ENCODE peak calls at places on chromosomes 5 and 9, in five cellular contexts. E is NB4, O is right lobe of liver, W is BJ, H is GM12864. C is an unnamed sample.

GRCh38 chr5:90297045-90297764 is 112.4 kb downstream of the CETN3 start:
- DNase-seq in E (no peak), O (no peak), W (no peak), H (no peak), C (no peak)

GRCh38 chr9:109417585-109418544 is 80.2 kb downstream of the PTPN3 start:
- DNase-seq in E (peak), O (no peak), W (no peak), H (no peak), C (no peak)

GRCh38 chr5:14714706-14715105 is 50.2 kb downstream of the OTULIN start:
- DNase-seq in E (no peak), O (no peak), W (no peak), H (no peak), C (no peak)

GRCh38 chr5:56358703-56359428 is 125.7 kb upstream of the ANKRD55 start:
- DNase-seq in E (no peak), O (peak), W (no peak), H (no peak), C (no peak)

GRCh38 chr5:96952946-96953730 is 17.3 kb downstream of the LNPEP start:
- DNase-seq in E (no peak), O (no peak), W (no peak), H (no peak), C (no peak)

GRCh38 chr9:121736147-121736721 is 84.8 kb downstream of the DAB2IP start:
- DNase-seq in E (no peak), O (peak), W (no peak), H (no peak), C (no peak)

GRCh38 chr5:65483474-65484346 is 2.0 kb upstream of the ADAMTS6 start:
- DNase-seq in E (peak), O (no peak), W (no peak), H (no peak), C (no peak)

GRCh38 chr9:90775657-90776056 is 26.0 kb upstream of the SYK start:
- DNase-seq in E (no peak), O (no peak), W (no peak), H (no peak), C (no peak)

GRCh38 chr5:78065663-78066062 is 228.8 kb downstream of the AP3B1 start:
- DNase-seq in E (no peak), O (no peak), W (no peak), H (no peak), C (no peak)
- TF ChIP-seq CTCF in E (no peak), O (no peak), W (peak), H (peak), C (no peak)

GRCh38 chr9:68706579-68707201 is 1.6 kb downstream of the PIP5K1B start:
- DNase-seq in E (no peak), O (no peak), W (no peak), H (peak), C (no peak)

GRCh38 chr9:68703672-68704071 is 1.4 kb upstream of the PIP5K1B start:
- DNase-seq in E (no peak), O (no peak), W (no peak), H (no peak), C (no peak)

GRCh38 chr9:68705636-68706578 is 867 bp downstream of the PIP5K1B start:
- DNase-seq in E (peak), O (no peak), W (no peak), H (no peak), C (no peak)

GRCh38 chr9:68704498-68704803 is 589 bp upstream of the PIP5K1B start:
- DNase-seq in E (no peak), O (no peak), W (no peak), H (no peak), C (no peak)

GRCh38 chr9:68704804-68705635 is at the start of gene PIP5K1B:
- DNase-seq in E (peak), O (peak), W (peak), H (peak), C (peak)
- TF ChIP-seq CTCF in E (no peak), O (no peak), W (no peak), H (no peak), C (peak)

GRCh38 chr5:55232194-55232984 is 1.0 kb downstream of the CCNO start:
- DNase-seq in E (no peak), O (no peak), W (no peak), H (no peak), C (no peak)

GRCh38 chr5:55232985-55233928 is at the start of gene CCNO:
- DNase-seq in E (peak), O (peak), W (no peak), H (no peak), C (no peak)

GRCh38 chr5:55230086-55230629 is 3.0 kb upstream of the MCIDAS start:
- DNase-seq in E (no peak), O (no peak), W (no peak), H (no peak), C (no peak)

GRCh38 chr5:55231029-55231475 is 2.4 kb downstream of the CCNO start:
- DNase-seq in E (no peak), O (no peak), W (no peak), H (no peak), C (no peak)

DNA sequence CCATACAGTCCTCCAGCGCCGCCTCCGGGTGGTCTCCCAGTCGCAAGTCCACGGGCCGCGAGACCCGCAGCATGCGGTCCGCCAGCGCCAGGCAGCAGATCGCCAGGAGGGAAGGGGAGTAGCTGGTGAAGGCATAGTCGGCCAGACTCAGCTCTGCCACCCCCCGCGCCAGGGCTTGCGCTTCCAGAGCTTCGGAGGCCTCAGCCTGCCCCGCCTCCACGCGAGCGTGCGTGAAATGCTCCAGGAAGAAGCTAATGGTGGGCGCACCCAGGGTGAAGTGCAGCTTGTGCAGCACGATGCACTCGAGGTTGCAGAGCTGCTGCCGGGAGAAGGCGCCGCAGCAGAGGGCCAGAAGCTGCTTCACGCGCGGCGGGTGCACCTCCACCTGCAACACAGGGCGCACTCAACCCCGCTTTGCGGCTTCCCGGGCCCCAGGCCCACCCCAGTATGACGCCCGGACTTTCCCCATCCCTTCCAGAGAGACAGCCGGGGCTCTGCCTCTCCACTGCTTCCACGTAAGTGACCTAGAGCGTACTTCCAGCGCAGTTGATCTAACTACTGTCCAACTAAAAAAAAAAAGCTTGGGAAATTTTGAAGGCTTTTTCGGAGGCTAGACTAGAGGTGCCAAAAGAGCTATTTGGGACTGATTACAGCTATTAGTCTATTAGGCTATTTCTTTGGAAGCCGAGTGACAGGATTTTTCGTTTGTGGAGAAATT is 1.8 kb downstream of the CCNO start:
- DNase-seq in E (peak), O (no peak), W (no peak), H (no peak), C (no peak)
- TF ChIP-seq CTCF in E (no peak), O (no peak), W (no peak), H (no peak), C (peak)

DNA sequence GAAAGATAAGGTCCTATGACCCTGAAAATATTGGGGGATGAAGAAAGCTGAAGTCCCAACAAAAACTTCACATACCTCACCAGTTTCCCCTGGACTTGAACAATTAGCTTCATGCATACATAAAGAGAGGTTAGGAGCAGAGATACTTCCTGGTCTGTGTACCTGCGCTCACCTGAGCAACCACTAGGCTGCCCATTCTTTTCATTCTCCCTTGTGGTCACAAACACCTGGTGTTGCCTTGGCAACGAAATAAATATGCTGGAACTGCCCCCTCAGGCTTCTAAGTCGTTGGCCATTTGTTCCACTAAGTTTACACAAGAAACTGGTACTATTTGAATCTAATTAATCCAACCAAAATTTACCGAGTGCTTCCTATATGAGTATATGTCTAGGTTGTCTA is 18.1 kb downstream of the OTP start:
- DNase-seq in E (no peak), O (no peak), W (no peak), H (no peak), C (no peak)
- TF ChIP-seq CTCF in E (no peak), O (no peak), W (no peak), H (peak), C (no peak)

GRCh38 chr9:126235350-126235740 is 91.3 kb upstream of the MVB12B start:
- DNase-seq in E (no peak), O (no peak), W (no peak), H (no peak), C (no peak)
- TF ChIP-seq CTCF in E (no peak), O (no peak), W (no peak), H (no peak), C (no peak)

DNA sequence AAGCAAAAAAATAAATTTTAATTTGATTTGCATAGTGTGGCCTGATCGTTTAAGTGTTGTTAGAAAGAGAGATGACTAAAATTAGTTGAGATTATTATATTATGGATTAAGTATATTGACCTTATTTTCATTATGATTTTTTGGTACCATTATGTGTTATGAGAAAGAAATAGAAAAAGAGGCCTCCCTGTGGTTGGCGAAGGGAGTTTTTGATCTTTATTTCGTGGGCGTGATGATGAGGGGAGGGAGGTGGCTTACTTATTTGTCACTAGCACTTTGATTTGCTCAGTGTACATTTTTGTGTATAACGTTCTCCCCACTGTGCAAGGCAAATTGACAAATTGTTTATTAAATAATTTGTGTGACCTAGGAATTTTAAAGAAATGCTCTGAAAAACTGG is 2.8 kb downstream of the DAPK1 start:
- DNase-seq in E (no peak), O (no peak), W (no peak), H (no peak), C (no peak)
- TF ChIP-seq CTCF in E (no peak), O (peak), W (no peak), H (no peak), C (peak)

GRCh38 chr9:76135902-76136301 is 245.4 kb downstream of the PCSK5 start:
- DNase-seq in E (no peak), O (no peak), W (no peak), H (no peak), C (no peak)

GRCh38 chr9:76138360-76138759 is 247.9 kb downstream of the PCSK5 start:
- DNase-seq in E (no peak), O (no peak), W (no peak), H (no peak), C (no peak)

GRCh38 chr9:76136986-76137385 is 246.5 kb downstream of the PCSK5 start:
- DNase-seq in E (peak), O (no peak), W (peak), H (no peak), C (no peak)

GRCh38 chr9:76143834-76144233 is 250.4 kb downstream of the RFK start:
- DNase-seq in E (no peak), O (no peak), W (no peak), H (no peak), C (no peak)

DNA sequence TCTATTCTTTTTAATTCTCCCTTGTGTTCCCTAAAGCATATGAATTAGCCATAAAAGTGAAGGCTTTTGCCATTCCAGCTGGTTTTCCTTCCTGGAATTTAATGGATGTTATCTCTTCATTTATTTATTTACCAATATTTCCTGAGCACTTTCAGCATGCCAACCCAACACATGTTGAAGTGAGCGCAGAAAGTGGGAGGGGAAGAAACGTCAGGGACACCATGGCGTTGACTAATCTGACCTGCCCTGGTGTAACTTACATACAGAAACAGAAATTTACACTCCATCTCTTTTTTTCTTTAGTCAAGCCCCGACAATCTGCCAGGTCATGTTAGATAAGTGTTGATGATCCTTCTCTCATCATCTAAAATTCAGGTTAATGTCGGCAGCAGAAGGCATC is 247.5 kb downstream of the PCSK5 start:
- DNase-seq in E (no peak), O (no peak), W (no peak), H (no peak), C (no peak)
- TF ChIP-seq CTCF in E (no peak), O (no peak), W (no peak), H (no peak), C (no peak)